ENCODE peak calls at places on chromosomes 6 and 20, in seven cellular contexts. X is HCT116, T is GM12878, S is H1, D is HepG2, M is SK-N-SH, V is K562. J is an unnamed sample.

GRCh38 chr20:40757087-40757486 is 68.1 kb upstream of the MAFB start:
- DNase-seq in T (peak), D (no peak), S (no peak), M (no peak), X (no peak), V (no peak), J (no peak)

GRCh38 chr6:20203561-20204528 is 8.4 kb downstream of the MBOAT1 start:
- DNase-seq in V (peak), S (peak), M (no peak), D (no peak), X (no peak), T (no peak), J (no peak)

GRCh38 chr6:17167327-17167979 is 65.6 kb downstream of the STMND1 start:
- DNase-seq in T (no peak), M (peak), V (peak), D (peak), X (peak), S (peak), J (peak)

GRCh38 chr6:29553268-29554057 is 6.1 kb downstream of the UBD start:
- DNase-seq in T (no peak), S (peak), D (no peak), V (no peak), X (no peak), M (peak), J (no peak)

GRCh38 chr6:21340563-21340962 is 253.0 kb upstream of the SOX4 start:
- DNase-seq in T (no peak), D (no peak), S (no peak), X (no peak), M (no peak), V (no peak), J (no peak)

GRCh38 chr6:11253594-11253993 is 21.1 kb upstream of the NEDD9 start:
- DNase-seq in M (no peak), D (no peak), S (no peak), X (no peak), T (no peak), V (no peak), J (no peak)

GRCh38 chr6:37653933-37654565 is 43.6 kb downstream of the MDGA1 start:
- DNase-seq in D (peak), T (peak), S (peak), X (peak), M (peak), V (peak), J (no peak)

GRCh38 chr6:55528624-55529023 is 50.4 kb downstream of the HMGCLL1 start:
- DNase-seq in D (peak), V (no peak), X (peak), M (no peak), S (no peak), T (peak), J (peak)

GRCh38 chr6:116221067-116221466 is 32.8 kb downstream of the TSPYL4 start:
- DNase-seq in T (no peak), M (no peak), S (no peak), V (no peak), X (no peak), D (no peak), J (no peak)

GRCh38 chr20:3673551-3674070 is 8.2 kb downstream of the ADAM33 start:
- DNase-seq in V (no peak), S (no peak), M (no peak), T (no peak), X (no peak), D (no peak), J (no peak)

GRCh38 chr20:63926298-63926697 is 29.9 kb downstream of the UCKL1 start:
- DNase-seq in T (no peak), D (no peak), V (no peak), X (no peak), M (no peak), S (no peak), J (no peak)

GRCh38 chr6:3825851-3826581 is 23.2 kb upstream of the FAM50B start:
- DNase-seq in D (peak), T (no peak), X (peak), M (peak), S (no peak), V (no peak), J (peak)

GRCh38 chr6:50977796-50978195 is 159.1 kb downstream of the TFAP2B start:
- DNase-seq in D (no peak), M (no peak), T (no peak), V (no peak), X (no peak), S (no peak), J (no peak)

GRCh38 chr6:56749632-56750151 is 107.0 kb upstream of the DST start:
- DNase-seq in S (no peak), V (no peak), X (peak), T (no peak), M (no peak), D (peak), J (no peak)

GRCh38 chr6:119966484-119966883 is 616.9 kb upstream of the MAN1A1 start:
- DNase-seq in V (peak), T (no peak), X (no peak), M (no peak), S (peak), D (peak), J (no peak)
- TF ChIP-seq JUND in V (no peak), T (no peak), X (no peak), M (no peak), S (no peak), D (no peak), J (no peak)

DNA sequence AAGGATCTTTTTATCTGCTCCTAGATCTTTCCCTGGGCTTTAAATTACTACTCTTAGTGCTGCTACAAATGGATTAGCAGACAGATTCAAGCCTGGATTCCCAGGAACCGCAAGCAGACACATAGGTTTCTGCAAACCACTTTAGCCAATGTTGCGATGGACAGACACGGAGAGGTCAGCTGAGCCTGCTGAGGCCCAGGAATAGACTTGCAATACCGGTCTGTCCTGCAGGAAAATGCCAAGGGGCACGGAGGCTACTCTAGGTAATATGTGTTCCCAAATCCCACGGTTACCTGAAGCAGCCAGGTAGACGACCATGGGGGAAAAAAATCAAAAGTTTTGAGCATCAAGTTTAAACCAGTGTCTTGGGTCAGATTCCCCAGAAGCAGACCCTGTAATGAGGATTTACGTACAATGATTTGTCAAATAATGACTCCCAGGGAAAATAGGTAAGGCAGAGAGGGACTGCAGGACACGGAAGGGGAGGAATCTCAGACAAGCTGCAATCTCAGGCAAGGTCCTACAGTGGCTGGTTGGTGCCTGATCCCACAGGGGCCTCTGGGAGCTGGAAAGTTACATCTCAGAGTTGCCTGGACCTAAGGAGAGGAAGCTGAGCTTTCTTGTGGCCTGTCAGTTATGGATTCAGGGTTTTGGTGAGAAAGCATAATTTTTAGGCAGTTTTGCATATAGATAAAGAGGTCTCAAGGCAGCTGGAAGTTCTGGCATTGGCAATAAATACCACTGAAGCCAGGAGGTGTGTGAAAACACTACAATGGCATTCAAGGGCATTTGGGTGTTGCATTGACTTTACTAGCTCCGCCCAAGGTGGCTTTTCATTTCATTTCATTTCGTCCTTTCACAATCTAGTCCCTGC is 12.5 kb downstream of the OTOR start:
- DNase-seq in V (no peak), X (no peak), D (no peak), T (no peak), S (no peak), M (no peak), J (peak)
- TF ChIP-seq JUND in V (no peak), X (no peak), D (no peak), T (no peak), S (no peak), M (no peak), J (no peak)

DNA sequence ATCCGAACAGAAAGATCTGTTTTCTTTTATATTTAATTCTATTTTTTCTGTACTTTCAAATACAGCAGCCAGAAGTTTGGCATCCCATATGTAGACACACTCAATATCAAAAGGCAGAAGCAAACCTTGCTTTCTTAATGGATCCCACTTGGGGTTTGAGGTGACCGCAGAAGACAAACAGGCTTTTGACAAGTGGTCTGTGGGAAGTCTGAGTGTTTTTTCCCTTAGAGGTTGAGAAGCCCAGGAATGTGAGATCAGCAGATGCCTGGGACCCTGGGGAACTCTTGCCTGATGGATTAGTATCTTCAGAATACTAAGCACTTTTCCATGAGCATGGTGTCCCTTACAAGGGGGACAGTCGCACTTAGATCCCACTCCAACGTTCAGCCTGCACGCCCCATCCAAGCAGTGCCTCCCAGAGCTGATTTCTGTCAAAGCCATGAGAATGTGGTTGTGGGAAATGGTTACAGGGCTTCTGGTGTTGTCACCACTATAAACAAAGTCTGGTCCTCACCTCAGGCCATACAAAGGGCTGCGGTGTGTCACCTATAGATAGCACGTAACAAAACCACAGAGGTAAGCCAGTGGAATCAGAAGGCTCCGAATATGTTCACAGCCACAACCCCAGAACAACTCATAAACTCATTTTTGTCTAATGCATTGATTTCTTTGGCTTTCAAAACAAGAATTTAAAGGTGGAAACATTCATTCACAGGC is 12.7 kb downstream of the IL17F start:
- DNase-seq in D (no peak), T (peak), M (no peak), X (no peak), S (no peak), V (no peak), J (no peak)
- TF ChIP-seq JUND in D (no peak), T (no peak), M (no peak), X (no peak), S (no peak), V (no peak), J (no peak)

GRCh38 chr6:143546599-143546998 is 35.1 kb upstream of the FUCA2 start:
- DNase-seq in V (no peak), D (no peak), X (no peak), S (no peak), M (no peak), T (no peak), J (no peak)

GRCh38 chr6:143545976-143546547 is 34.5 kb upstream of the FUCA2 start:
- DNase-seq in S (no peak), T (no peak), V (peak), D (peak), X (no peak), M (no peak), J (no peak)

GRCh38 chr6:143549221-143549620 is 37.7 kb upstream of the FUCA2 start:
- DNase-seq in X (no peak), M (no peak), T (no peak), D (no peak), S (no peak), V (no peak), J (no peak)

GRCh38 chr6:143553337-143553736 is 41.8 kb upstream of the FUCA2 start:
- DNase-seq in V (no peak), M (no peak), X (no peak), D (no peak), S (no peak), T (no peak), J (no peak)

DNA sequence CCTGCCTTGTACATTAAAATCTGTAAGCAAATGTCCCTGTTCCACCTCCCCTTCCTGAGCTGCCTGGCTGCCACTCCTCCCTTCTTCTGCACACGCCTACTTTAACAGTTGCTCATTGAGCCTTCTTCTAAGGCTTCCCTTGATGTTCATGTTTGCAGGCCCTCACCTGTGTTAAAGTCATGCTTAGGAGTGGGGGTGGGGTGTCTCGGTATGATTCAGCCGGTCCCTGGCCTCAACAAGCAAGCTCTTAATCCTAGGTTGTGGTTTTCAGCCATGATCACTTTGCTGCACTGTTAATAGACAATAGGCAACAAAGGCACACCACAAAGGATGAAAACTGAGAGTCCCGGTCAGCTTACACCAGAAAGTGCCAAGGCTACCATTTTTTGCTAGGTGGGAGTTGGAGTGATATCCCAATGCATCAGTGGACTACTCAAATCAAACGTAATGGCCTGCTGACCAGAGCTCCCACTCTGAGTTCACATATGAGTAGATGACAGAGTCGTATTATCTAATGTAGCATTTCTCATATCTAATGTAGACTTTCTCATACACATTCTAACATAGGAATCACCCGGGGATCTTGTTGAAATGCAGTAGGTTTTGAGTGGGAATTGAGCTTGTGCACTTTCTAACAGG is 38.2 kb upstream of the FUCA2 start:
- DNase-seq in D (no peak), M (no peak), V (no peak), S (no peak), X (no peak), T (peak), J (no peak)
- TF ChIP-seq JUND in D (no peak), M (no peak), V (no peak), S (no peak), X (no peak), T (no peak), J (no peak)

GRCh38 chr20:31823360-31824124 is 4.4 kb downstream of the MYLK2 start:
- DNase-seq in S (no peak), T (no peak), M (peak), X (no peak), V (no peak), D (no peak), J (no peak)

GRCh38 chr20:31822421-31823330 is 3.5 kb downstream of the MYLK2 start:
- DNase-seq in D (peak), V (peak), T (no peak), M (peak), X (no peak), S (peak), J (peak)

GRCh38 chr20:31824125-31824485 is 4.9 kb downstream of the MYLK2 start:
- DNase-seq in D (no peak), T (no peak), X (no peak), V (no peak), S (no peak), M (no peak), J (no peak)

GRCh38 chr20:31826074-31826473 is 6.9 kb downstream of the MYLK2 start:
- DNase-seq in D (no peak), S (no peak), M (no peak), X (no peak), V (no peak), T (no peak), J (no peak)

DNA sequence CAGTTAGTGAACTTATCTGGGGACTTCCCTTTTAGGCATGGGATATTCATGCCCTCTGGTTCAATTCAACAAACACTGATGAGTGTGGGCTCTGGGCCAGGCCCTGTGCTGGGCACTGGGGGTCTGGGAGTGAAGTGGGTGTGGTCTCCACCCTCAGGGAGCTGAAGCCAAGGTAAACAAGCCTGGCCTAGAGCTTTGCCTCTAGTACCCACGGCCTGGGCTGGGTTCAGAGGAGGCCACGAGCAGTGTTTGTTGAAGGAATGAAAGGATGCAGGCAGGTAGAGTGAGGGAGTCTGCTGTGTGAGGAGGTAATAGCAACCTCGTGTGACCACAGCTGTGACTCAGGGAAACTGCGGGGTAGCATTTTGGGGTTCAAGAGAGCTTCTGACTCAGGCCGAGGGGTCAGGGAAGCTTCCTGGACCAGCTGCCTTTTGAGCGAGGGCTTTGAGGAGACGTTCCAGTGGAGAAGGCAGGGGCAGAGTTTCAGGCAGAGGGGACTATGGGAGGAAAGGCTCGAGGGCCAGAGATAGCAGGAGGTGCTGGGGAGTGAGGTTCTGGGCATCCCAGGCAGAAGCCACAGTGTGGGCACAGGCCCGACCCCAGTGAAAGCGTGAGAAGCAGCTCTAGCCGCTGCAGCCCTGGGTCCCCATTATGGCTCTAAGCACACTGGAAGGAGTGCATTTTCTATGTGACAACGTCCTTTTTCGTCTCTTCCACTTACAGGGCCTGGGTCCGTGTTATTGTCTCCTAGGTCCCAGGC is 5.6 kb downstream of the MYLK2 start:
- DNase-seq in M (peak), V (no peak), T (no peak), S (no peak), X (no peak), D (no peak), J (no peak)
- TF ChIP-seq JUND in M (no peak), V (no peak), T (no peak), S (no peak), X (no peak), D (no peak), J (no peak)

GRCh38 chr6:23983691-23984090 is 142.3 kb upstream of the NRSN1 start:
- DNase-seq in S (no peak), D (no peak), T (no peak), M (no peak), X (no peak), V (no peak), J (no peak)
- TF ChIP-seq JUND in S (no peak), D (no peak), T (no peak), M (no peak), X (no peak), V (no peak), J (no peak)

GRCh38 chr6:114634016-114634415 is 291.2 kb upstream of the HS3ST5 start:
- DNase-seq in T (no peak), S (no peak), V (no peak), D (no peak), M (no peak), X (no peak), J (no peak)
- TF ChIP-seq JUND in T (no peak), S (no peak), V (no peak), D (no peak), M (no peak), X (no peak), J (no peak)

GRCh38 chr20:34449674-34450592 is 66.3 kb upstream of the DYNLRB1 start:
- DNase-seq in D (no peak), M (no peak), S (no peak), X (no peak), T (no peak), V (no peak), J (no peak)

GRCh38 chr20:34448517-34448916 is 67.7 kb upstream of the DYNLRB1 start:
- DNase-seq in T (no peak), V (no peak), M (no peak), D (no peak), X (no peak), S (no peak), J (no peak)

DNA sequence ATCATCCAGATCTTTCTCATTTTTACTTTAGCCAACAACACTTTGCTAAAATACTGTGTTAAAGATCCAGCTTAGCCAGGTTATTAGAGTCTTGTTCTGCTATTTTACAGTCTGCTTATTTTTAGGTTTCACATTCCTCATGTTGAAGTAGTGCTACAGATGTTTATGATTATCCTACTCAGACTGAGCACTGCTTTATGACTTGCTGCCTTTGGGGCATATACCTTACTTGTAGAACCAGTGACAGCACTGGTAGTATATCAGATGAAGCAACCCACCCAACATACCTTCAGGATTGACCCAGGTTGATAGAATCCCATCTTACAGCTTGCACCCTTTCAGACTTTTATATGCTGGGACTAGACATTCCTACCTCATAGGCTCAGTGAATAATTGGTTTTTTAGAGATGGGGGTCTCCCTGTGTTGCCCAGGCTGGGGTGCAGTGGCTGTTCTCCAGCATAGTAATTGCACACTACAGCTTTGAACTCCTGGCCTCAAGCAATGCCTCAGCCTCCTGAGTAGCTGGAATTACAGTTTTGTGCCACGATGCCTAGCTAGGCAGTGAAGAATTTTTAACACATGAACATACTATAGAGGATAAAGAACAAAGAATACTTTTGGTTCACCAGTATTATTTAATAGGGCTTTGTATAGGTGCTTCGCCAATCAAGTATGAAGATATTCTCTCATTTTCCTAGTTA is 63.8 kb upstream of the DYNLRB1 start:
- DNase-seq in M (peak), X (no peak), T (no peak), V (no peak), D (no peak), S (no peak), J (no peak)
- TF ChIP-seq JUND in M (no peak), X (no peak), T (no peak), V (no peak), D (no peak), S (no peak), J (no peak)

J was measured in T47D.